ENCODE peak calls at places on chromosome 15, in seven cellular contexts. Y, G, F, S, J, R and W are unnamed samples.

GRCh38 chr15:69150336-69150735 is 10.1 kb upstream of the GLCE start:
- DNase-seq in Y (no peak), G (no peak), F (no peak), S (no peak), J (no peak), R (no peak), W (no peak)

GRCh38 chr15:100457201-100457600 is 71.5 kb downstream of the CERS3 start:
- DNase-seq in Y (no peak), G (peak), F (peak), S (peak), J (no peak), R (peak), W (peak)

GRCh38 chr15:52805351-52806283 is 15.5 kb upstream of the ONECUT1 start:
- DNase-seq in Y (no peak), G (no peak), F (no peak), S (no peak), J (peak), R (no peak), W (no peak)

GRCh38 chr15:75835990-75836952 is 7.0 kb upstream of the UBE2Q2 start:
- DNase-seq in Y (no peak), G (no peak), F (no peak), S (no peak), J (no peak), R (no peak), W (no peak)

GRCh38 chr15:63461230-63461629 is 43.2 kb upstream of the USP3 start:
- DNase-seq in Y (no peak), G (peak), F (peak), S (no peak), J (no peak), R (no peak), W (no peak)

GRCh38 chr15:45637552-45638033 is 2.8 kb downstream of the SQOR start:
- DNase-seq in Y (peak), G (peak), F (peak), S (no peak), J (peak), R (peak), W (peak)

GRCh38 chr15:67105065-67105951 is 39.9 kb downstream of the SMAD3 start:
- DNase-seq in Y (peak), G (peak), F (peak), S (no peak), J (no peak), R (peak), W (peak)

GRCh38 chr15:82178061-82178460 is 84.5 kb downstream of the EFL1 start:
- DNase-seq in Y (no peak), G (peak), F (peak), S (no peak), J (no peak), R (peak), W (peak)

GRCh38 chr15:25391971-25392733 is 46.7 kb downstream of the UBE3A start:
- DNase-seq in Y (no peak), G (peak), F (peak), S (no peak), J (no peak), R (peak), W (peak)

GRCh38 chr15:68821190-68821897 is 649 bp upstream of the ANP32A start:
- DNase-seq in Y (no peak), G (no peak), F (peak), S (peak), J (peak), R (no peak), W (no peak)

GRCh38 chr15:46242935-46243334 is 608.1 kb downstream of the SQOR start:
- DNase-seq in Y (no peak), G (no peak), F (no peak), S (no peak), J (no peak), R (no peak), W (no peak)

GRCh38 chr15:44633603-44634002 is 29.9 kb downstream of the SPG11 start:
- DNase-seq in Y (no peak), G (peak), F (no peak), S (no peak), J (no peak), R (peak), W (peak)

GRCh38 chr15:71106802-71107500 is 8.3 kb upstream of the THSD4 start:
- DNase-seq in Y (no peak), G (no peak), F (no peak), S (no peak), J (no peak), R (no peak), W (no peak)

GRCh38 chr15:52252781-52253180 is 42.8 kb downstream of the MYO5C start:
- DNase-seq in Y (no peak), G (peak), F (peak), S (no peak), J (no peak), R (peak), W (peak)

GRCh38 chr15:69513986-69514385 is 61.4 kb downstream of the RPLP1 start:
- DNase-seq in Y (no peak), G (no peak), F (no peak), S (no peak), J (no peak), R (no peak), W (no peak)

GRCh38 chr15:77591960-77592613 is 40.6 kb downstream of the LINGO1 start:
- DNase-seq in Y (no peak), G (no peak), F (no peak), S (no peak), J (no peak), R (no peak), W (no peak)

GRCh38 chr15:20358781-20359414 is 182.7 kb downstream of the GOLGA6L6 start:
- DNase-seq in Y (no peak), G (no peak), F (no peak), S (no peak), J (no peak), R (no peak), W (no peak)

GRCh38 chr15:22253676-22254408 is 173.5 kb downstream of the OR4M2 start:
- DNase-seq in Y (peak), G (no peak), F (no peak), S (no peak), J (peak), R (no peak), W (no peak)

GRCh38 chr15:74839526-74840395 is 3.2 kb downstream of the ULK3 start:
- DNase-seq in Y (no peak), G (no peak), F (no peak), S (no peak), J (no peak), R (no peak), W (no peak)

GRCh38 chr15:56760186-56760585 is 26.9 kb upstream of the ZNF280D start:
- DNase-seq in Y (no peak), G (peak), F (peak), S (no peak), J (no peak), R (peak), W (peak)

GRCh38 chr15:97691799-97692198 is 268.7 kb upstream of the ARRDC4 start:
- DNase-seq in Y (no peak), G (no peak), F (no peak), S (no peak), J (no peak), R (no peak), W (no peak)

GRCh38 chr15:84608707-84609284 is 8.0 kb downstream of the ZSCAN2 start:
- DNase-seq in Y (no peak), G (no peak), F (no peak), S (no peak), J (no peak), R (no peak), W (no peak)

GRCh38 chr15:69753867-69754266 is 301.2 kb downstream of the RPLP1 start:
- DNase-seq in Y (no peak), G (no peak), F (no peak), S (no peak), J (no peak), R (no peak), W (no peak)

GRCh38 chr15:89389841-89390603 is 55.4 kb upstream of the POLG start:
- DNase-seq in Y (no peak), G (no peak), F (peak), S (no peak), J (no peak), R (no peak), W (no peak)

GRCh38 chr15:45640610-45641009 is 5.8 kb downstream of the SQOR start:
- DNase-seq in Y (no peak), G (peak), F (peak), S (no peak), J (no peak), R (peak), W (peak)

GRCh38 chr15:20351448-20351961 is 190.1 kb downstream of the GOLGA6L6 start:
- DNase-seq in Y (no peak), G (no peak), F (no peak), S (no peak), J (peak), R (no peak), W (no peak)